ENCODE peak calls at places on chromosomes 4 and X, in seven cellular contexts. M is H1, Y is mesendoderm, V is neuronal stem cell, L is IMR-90, B is H9, E is trophoblast cell. W is an unnamed sample.

GRCh38 chr4:53189011-53189410 is 176.8 kb downstream of the SCFD2 start:
- DNase-seq in M (no peak), Y (no peak), V (no peak), L (peak; percentile 73), B (no peak), E (no peak), W (peak; percentile 43)

GRCh38 chr4:90419124-90419711 is 292.0 kb downstream of the CCSER1 start:
- DNase-seq in M (no peak), Y (peak; percentile 69), V (peak; percentile 26), L (peak; percentile 37), B (no peak), E (no peak), W (peak; percentile 47)

GRCh38 chr4:20544645-20545044 is 155.6 kb upstream of the PACRGL start:
- DNase-seq in M (no peak), Y (peak; percentile 53), V (peak; percentile 26), L (peak; percentile 71), B (no peak), E (no peak), W (peak; percentile 59)

GRCh38 chrX:154827624-154828408 is 6.6 kb downstream of the SMIM9 start:
- DNase-seq in M (no peak), Y (no peak), V (no peak), L (no peak), B (no peak), E (no peak), W (no peak)

GRCh38 chr4:6960628-6961027 is 51.0 kb downstream of the TBC1D14 start:
- DNase-seq in M (no peak), Y (no peak), V (no peak), L (no peak), B (no peak), E (no peak), W (no peak)

GRCh38 chrX:40952855-40953254 is 132.4 kb upstream of the USP9X start:
- DNase-seq in M (no peak), Y (no peak), V (no peak), L (peak; percentile 18), B (no peak), E (no peak), W (peak; percentile 30)

GRCh38 chrX:41522071-41522470 is 74.9 kb downstream of the NYX start:
- DNase-seq in M (no peak), Y (peak; percentile 8), V (no peak), L (no peak), B (no peak), E (no peak), W (no peak)

GRCh38 chr4:8468746-8469535 is 28.4 kb downstream of the TRMT44 start:
- DNase-seq in M (peak; percentile 57), Y (peak; percentile 79), V (peak; percentile 52), L (peak; percentile 57), B (peak; percentile 84), E (peak; percentile 74), W (peak; percentile 49)

GRCh38 chr4:112270643-112271484 is 14.8 kb downstream of the TIFA start:
- DNase-seq in M (no peak), Y (no peak), V (no peak), L (peak; percentile 93), B (no peak), E (peak; percentile 82), W (peak; percentile 33)

GRCh38 chr4:21205821-21206531 is 505.7 kb downstream of the PACRGL start:
- DNase-seq in M (no peak), Y (peak; percentile 92), V (no peak), L (no peak), B (no peak), E (no peak), W (no peak)

GRCh38 chrX:21800344-21800770 is 39.1 kb upstream of the MBTPS2 start:
- DNase-seq in M (no peak), Y (no peak), V (no peak), L (peak; percentile 4), B (no peak), E (no peak), W (no peak)

GRCh38 chrX:11770320-11770719 is 12.3 kb downstream of the MSL3 start:
- DNase-seq in M (no peak), Y (peak; percentile 53), V (peak; percentile 33), L (peak; percentile 63), B (peak; percentile 41), E (peak; percentile 16), W (peak; percentile 60)

GRCh38 chr4:168218663-168219062 is 99.9 kb downstream of the DDX60 start:
- DNase-seq in M (no peak), Y (no peak), V (no peak), L (peak; percentile 89), B (no peak), E (peak; percentile 14), W (peak; percentile 41)

GRCh38 chr4:121898150-121898549 is 27.9 kb upstream of the BBS7 start:
- DNase-seq in M (no peak), Y (peak; percentile 11), V (no peak), L (no peak), B (no peak), E (no peak), W (no peak)

GRCh38 chr4:176238157-176238608 is 30.8 kb downstream of the ASB5 start:
- DNase-seq in M (no peak), Y (no peak), V (no peak), L (peak; percentile 87), B (no peak), E (no peak), W (no peak)

GRCh38 chr4:186621959-186622553 is 66.7 kb upstream of the MTNR1A start:
- DNase-seq in M (no peak), Y (peak; percentile 75), V (no peak), L (peak; percentile 95), B (no peak), E (peak; percentile 99), W (peak; percentile 88)

GRCh38 chr4:183935355-183936005 is 30.4 kb downstream of the STOX2 start:
- DNase-seq in M (no peak), Y (no peak), V (no peak), L (no peak), B (no peak), E (no peak), W (no peak)

GRCh38 chr4:139633661-139634060 is 32.0 kb upstream of the MGST2 start:
- DNase-seq in M (no peak), Y (peak; percentile 81), V (no peak), L (peak; percentile 20), B (peak; percentile 62), E (no peak), W (peak; percentile 24)

DNA sequence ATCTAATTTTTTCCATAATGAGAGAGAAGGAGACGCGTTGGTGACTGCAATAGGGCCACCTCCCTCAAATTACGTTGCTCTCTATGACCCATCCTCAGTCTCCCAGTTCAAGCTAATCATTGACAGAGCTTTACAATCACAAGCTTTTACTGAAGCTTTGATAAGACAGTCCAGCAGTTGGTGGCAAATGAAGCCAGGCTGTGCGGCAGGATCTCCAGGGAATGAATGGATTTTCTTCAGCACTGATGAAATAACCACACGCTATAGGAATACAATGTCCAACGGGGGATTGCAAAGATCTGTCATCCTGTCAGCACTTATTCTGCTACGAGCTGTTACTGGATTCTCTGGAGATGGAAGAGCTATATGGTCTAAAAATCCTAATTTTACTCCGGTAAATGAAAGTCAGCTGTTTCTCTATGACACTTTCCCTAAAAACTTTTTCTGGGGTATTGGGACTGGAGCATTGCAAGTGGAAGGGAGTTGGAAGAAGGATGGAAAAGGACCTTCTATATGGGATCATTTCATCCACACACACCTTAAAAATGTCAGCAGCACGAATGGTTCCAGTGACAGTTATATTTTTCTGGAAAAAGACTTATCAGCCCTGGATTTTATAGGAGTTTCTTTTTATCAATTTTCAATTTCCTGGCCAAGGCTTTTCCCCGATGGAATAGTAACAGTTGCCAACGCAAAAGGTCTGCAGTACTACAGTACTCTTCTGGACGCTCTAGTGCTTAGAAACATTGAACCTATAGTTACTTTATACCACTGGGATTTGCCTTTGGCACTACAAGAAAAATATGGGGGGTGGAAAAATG is at the start of gene KLB:
- DNase-seq in M (no peak), Y (no peak), V (no peak), L (no peak), B (no peak), E (no peak), W (no peak)
- H2AK5ac ChIP-seq in M (no peak within 1 kb of the TSS), Y (no peak within 1 kb of the TSS), V (no peak within 1 kb of the TSS), L (no peak within 1 kb of the TSS), B (no peak within 1 kb of the TSS), E (no peak within 1 kb of the TSS), W (no peak within 1 kb of the TSS)

GRCh38 chr4:23819041-23819511 is 70.8 kb downstream of the PPARGC1A start:
- DNase-seq in M (no peak), Y (peak; percentile 64), V (no peak), L (peak; percentile 45), B (no peak), E (peak; percentile 2), W (peak; percentile 68)

GRCh38 chr4:23822181-23822580 is 67.7 kb downstream of the PPARGC1A start:
- DNase-seq in M (no peak), Y (peak; percentile 78), V (no peak), L (peak; percentile 26), B (no peak), E (no peak), W (no peak)

GRCh38 chr4:23814606-23815005 is 75.2 kb downstream of the PPARGC1A start:
- DNase-seq in M (no peak), Y (no peak), V (no peak), L (no peak), B (no peak), E (no peak), W (peak; percentile 40)

GRCh38 chr4:23815351-23815750 is 74.5 kb downstream of the PPARGC1A start:
- DNase-seq in M (no peak), Y (no peak), V (no peak), L (no peak), B (no peak), E (no peak), W (peak; percentile 21)

DNA sequence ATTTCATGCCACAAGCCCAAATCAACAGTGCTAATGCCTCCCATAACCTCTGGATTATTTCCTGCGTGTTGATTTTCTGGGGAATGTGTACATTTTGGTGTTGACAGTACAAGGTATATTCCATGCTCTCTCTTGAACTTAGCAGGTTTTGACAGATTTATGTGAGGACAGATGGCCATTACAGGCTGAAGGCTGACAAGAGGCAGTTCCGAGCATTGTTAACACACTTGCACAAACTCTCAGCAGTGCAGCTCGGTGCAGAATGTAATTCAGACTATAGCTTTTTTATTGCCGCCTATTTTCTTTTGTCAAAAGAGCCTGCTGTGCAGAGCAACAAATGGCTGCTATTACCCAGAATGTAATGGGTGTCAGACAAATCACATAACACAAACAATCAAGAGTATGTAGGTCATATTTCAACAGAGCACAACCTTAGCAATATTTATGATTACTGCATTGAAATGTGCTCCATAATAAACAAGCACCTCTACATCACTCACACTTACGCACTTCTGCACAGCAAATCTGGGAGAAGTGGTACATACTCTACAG is 71.7 kb downstream of the PPARGC1A start:
- DNase-seq in M (no peak), Y (no peak), V (no peak), L (peak; percentile 32), B (no peak), E (no peak), W (no peak)
- H2AK5ac ChIP-seq in M (no peak overlapping the region), Y (no peak overlapping the region), V (no peak overlapping the region), L (peak overlapping the region; percentile 35), B (no peak overlapping the region), E (no peak overlapping the region), W (peak overlapping the region; percentile 9)

GRCh38 chr4:42313872-42314271 is 83.4 kb upstream of the SHISA3 start:
- DNase-seq in M (no peak), Y (no peak), V (no peak), L (no peak), B (no peak), E (no peak), W (no peak)
- H2AK5ac ChIP-seq in M (no peak overlapping the region), Y (peak overlapping the region; percentile 45), V (no peak overlapping the region), L (no peak overlapping the region), B (no peak overlapping the region), E (no peak overlapping the region), W (no peak overlapping the region)

DNA sequence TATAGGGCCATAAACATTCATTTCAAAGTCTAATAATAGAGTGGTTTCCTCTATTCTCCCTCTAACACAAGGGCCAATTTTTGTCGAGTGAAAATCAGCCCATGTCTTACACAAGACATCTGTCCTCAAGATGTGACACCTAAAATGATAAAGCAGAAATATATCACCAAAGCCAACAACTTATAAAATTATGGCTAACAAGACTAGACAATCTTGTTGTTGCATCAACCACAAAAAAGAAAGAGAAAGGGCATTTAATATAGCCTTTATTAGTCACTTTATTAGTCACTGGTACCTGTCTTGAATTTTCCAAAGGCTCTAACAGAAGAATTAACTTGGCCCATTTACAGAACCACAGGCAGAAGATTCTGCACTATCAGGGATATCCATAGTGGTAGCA is 161.6 kb downstream of the SMIM20 start:
- DNase-seq in M (no peak), Y (no peak), V (no peak), L (no peak), B (no peak), E (no peak), W (no peak)
- H2AK5ac ChIP-seq in M (no peak overlapping the region), Y (no peak overlapping the region), V (no peak overlapping the region), L (no peak overlapping the region), B (no peak overlapping the region), E (no peak overlapping the region), W (no peak overlapping the region)

W was measured in mesenchymal stem cell.